ENCODE peak calls at places on chromosomes 5 and 9, in six cellular contexts. J is CD8-positive, alpha-beta memory T cell; W is aorta; N is mesendoderm; P is right lobe of liver; E is CD4-positive, CD25-positive, alpha-beta regulatory T cell. B is an unnamed sample.

GRCh38 chr5:36939969-36940858 is 63.6 kb downstream of the NIPBL start:
- DNase-seq in J (no peak), W (no peak), N (no peak), P (no peak), E (no peak), B (no peak)

GRCh38 chr5:71974622-71975021 is 132.7 kb upstream of the MAP1B start:
- DNase-seq in J (no peak), W (no peak), N (no peak), P (no peak), E (no peak), B (no peak)

GRCh38 chr9:37761511-37761910 is 7.9 kb downstream of the TRMT10B start:
- DNase-seq in J (no peak), W (no peak), N (no peak), P (no peak), E (no peak), B (no peak)

GRCh38 chr5:62718368-62718767 is 139.7 kb downstream of the LRRC70 start:
- DNase-seq in J (no peak), W (no peak), N (peak; percentile 84), P (no peak), E (no peak), B (no peak)

GRCh38 chr9:125889524-125890473 is 142.6 kb downstream of the PBX3 start:
- DNase-seq in J (peak; percentile 2), W (peak; percentile 79), N (peak; percentile 68), P (peak; percentile 50), E (peak; percentile 28), B (peak; percentile 48)

GRCh38 chr5:55407059-55407684 is 99.4 kb downstream of the MTREX start:
- DNase-seq in J (no peak), W (no peak), N (peak; percentile 49), P (no peak), E (peak; percentile 54), B (no peak)

GRCh38 chr5:104126980-104127379 is 564.4 kb upstream of the NUDT12 start:
- DNase-seq in J (no peak), W (no peak), N (no peak), P (no peak), E (no peak), B (no peak)

GRCh38 chr5:79666758-79667157 is 22.9 kb upstream of the CMYA5 start:
- DNase-seq in J (no peak), W (no peak), N (peak; percentile 28), P (no peak), E (no peak), B (no peak)

GRCh38 chr5:55665065-55665464 is 47.1 kb downstream of the SLC38A9 start:
- DNase-seq in J (no peak), W (peak; percentile 80), N (no peak), P (no peak), E (no peak), B (no peak)

GRCh38 chr5:73448072-73448432 is 525 bp downstream of the FOXD1 start:
- DNase-seq in J (no peak), W (peak; percentile 78), N (peak; percentile 26), P (no peak), E (no peak), B (peak; percentile 68)

GRCh38 chr5:94968507-94969095 is 316.3 kb downstream of the MCTP1 start:
- DNase-seq in J (no peak), W (no peak), N (peak; percentile 81), P (no peak), E (peak; percentile 62), B (no peak)

GRCh38 chr5:23893561-23893960 is 386.2 kb downstream of the PRDM9 start:
- DNase-seq in J (no peak), W (no peak), N (no peak), P (no peak), E (no peak), B (no peak)

GRCh38 chr9:1231998-1232919 is 182.1 kb downstream of the DMRT2 start:
- DNase-seq in J (no peak), W (no peak), N (no peak), P (peak; percentile 70), E (no peak), B (peak; percentile 62)

GRCh38 chr5:136192526-136193395 is at the start of gene SMIM32:
- DNase-seq in J (no peak), W (no peak), N (peak; percentile 77), P (peak; percentile 43), E (no peak), B (peak; percentile 61)
- H3K4me3 ChIP-seq in J (no peak within 1 kb of the TSS), W (no peak within 1 kb of the TSS), N (peak within 1 kb of the TSS; percentile 33), P (peak within 1 kb of the TSS; percentile 21), E (no peak within 1 kb of the TSS), B (peak within 1 kb of the TSS; percentile 81)

GRCh38 chr9:132578367-132578932 is 4.0 kb upstream of the BARHL1 start:
- DNase-seq in J (no peak), W (peak; percentile 26), N (no peak), P (no peak), E (no peak), B (no peak)
- H3K27me3 ChIP-seq in J (peaks cover 58% of the 10 kb centered on the region), W (no peaks in the 10 kb centered on the region), N (peaks cover 54% of the 10 kb centered on the region), P (peaks cover 47% of the 10 kb centered on the region), E (peaks cover 30% of the 10 kb centered on the region), B (no peaks in the 10 kb centered on the region)

GRCh38 chr5:17014686-17015085 is 78.6 kb upstream of the MYO10 start:
- DNase-seq in J (no peak), W (no peak), N (no peak), P (no peak), E (no peak), B (no peak)

GRCh38 chr5:17012289-17012688 is 76.2 kb upstream of the MYO10 start:
- DNase-seq in J (no peak), W (no peak), N (peak; percentile 16), P (no peak), E (no peak), B (no peak)
- H3K4me3 ChIP-seq in J (no peak overlapping the region), W (no peak overlapping the region), N (no peak overlapping the region), P (no peak overlapping the region), E (no peak overlapping the region), B (no peak overlapping the region)

DNA sequence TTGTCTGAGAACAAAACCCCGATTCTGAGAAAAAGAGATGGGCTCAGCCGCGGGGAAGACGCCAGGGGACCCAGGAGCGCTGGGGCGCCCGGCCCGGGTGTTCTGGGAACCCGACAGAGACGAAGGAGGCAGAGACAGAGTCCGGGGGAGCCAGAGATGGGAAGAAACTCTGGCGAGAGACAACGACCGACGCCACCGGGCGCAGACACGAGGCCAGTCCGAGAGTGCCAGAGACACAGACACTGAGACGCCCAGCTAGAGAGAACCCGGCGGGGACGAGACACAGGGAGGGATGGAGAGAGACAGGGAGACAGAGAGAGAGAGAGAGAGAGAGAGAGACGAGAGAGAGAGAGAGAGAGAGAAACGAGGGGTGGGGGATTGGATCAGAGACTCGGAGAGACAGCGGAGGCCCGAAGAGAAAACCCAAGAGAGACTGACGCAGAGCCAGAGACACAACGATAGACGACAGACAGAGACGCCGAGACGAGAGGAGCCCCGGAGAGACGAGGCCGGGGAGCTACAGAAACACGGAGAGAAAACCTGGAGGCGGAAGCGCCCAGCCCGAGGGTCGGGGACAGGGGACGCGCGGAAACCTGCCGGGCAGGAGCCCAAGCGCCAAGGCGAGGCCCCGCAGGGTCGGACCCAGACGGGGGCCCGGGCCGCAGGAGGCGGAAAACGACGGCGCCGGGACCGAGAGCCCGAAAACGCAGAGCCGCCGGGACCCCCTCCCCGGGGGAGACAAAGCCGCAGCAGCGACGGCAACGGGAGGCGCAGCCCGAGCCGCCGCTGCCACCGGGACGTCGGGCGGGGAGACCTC is 3.3 kb downstream of the NR5A1 start:
- DNase-seq in J (no peak), W (peak; percentile 74), N (no peak), P (no peak), E (no peak), B (no peak)
- H3K27me3 ChIP-seq in J (peaks cover 14% of the 10 kb centered on the region), W (no peaks in the 10 kb centered on the region), N (peaks cover 31% of the 10 kb centered on the region), P (peaks cover 19% of the 10 kb centered on the region), E (no peaks in the 10 kb centered on the region), B (peaks cover 30% of the 10 kb centered on the region)

DNA sequence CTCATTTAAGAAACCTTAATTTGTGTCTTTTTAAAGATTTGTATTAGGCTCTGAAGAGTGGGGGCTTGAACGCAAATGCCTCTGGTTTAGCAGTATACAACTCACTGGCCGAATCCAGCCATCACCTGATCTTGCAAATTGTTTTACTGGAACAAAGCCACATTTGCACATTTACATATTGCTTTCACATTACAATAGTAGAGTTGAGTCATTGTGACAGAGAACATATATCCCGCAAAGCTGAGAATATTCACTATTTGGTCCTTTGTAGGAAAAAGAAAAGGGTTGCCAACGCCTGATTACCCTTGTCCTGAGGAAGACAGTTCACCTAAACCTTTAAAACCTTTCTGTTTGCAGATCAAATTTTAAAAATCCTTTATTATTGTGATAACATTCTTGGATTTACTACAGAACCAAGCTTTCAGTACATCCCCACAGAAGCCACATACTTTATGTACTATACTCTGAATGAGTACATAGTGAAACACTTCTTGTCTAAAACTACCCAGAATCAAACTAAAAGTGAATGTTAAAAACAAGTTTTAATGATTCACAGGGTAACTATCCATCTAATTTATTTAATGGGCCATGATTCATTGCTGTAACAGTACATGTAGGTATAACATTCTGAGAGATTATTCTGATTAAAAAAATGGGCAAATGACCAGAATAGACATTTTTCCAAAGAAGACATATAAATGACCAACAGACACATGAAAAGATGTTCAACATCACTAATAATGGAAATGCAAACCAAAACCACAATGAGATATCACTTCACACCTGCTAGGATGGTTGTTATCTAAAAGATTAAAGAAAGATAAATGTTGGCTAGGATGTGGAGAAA is 161.0 kb downstream of the SLC25A46 start:
- DNase-seq in J (no peak), W (no peak), N (peak; percentile 21), P (no peak), E (no peak), B (no peak)
- H3K4me3 ChIP-seq in J (no peak overlapping the region), W (no peak overlapping the region), N (no peak overlapping the region), P (no peak overlapping the region), E (no peak overlapping the region), B (no peak overlapping the region)

DNA sequence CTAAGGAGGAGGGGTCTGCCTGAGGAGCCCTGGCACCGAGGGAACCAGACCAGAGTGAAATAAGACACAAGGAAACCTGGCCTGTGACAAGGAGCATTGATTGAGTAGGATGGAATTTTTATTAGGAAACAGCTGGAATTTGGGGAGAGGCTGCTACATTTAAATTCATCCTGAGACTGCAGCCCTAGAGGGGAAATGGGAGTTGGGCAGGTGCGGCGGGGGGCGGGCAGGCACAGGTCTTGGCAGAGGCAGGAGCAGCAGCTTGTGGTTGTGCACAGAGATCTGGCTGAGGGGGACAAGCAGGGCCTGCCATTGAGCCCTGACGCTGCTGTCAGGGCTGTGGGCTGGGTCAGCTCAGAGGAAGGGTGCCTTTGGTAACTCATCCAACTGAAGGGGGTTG is 71.6 kb downstream of the PCDH1 start:
- DNase-seq in J (no peak), W (no peak), N (no peak), P (no peak), E (no peak), B (no peak)
- H3K27me3 ChIP-seq in J (peaks cover 25% of the 10 kb centered on the region), W (no peaks in the 10 kb centered on the region), N (no peaks in the 10 kb centered on the region), P (no peaks in the 10 kb centered on the region), E (peaks cover 24% of the 10 kb centered on the region), B (no peaks in the 10 kb centered on the region)

GRCh38 chr9:78149738-78150291 is 86.1 kb upstream of the CEP78 start:
- DNase-seq in J (no peak), W (no peak), N (no peak), P (no peak), E (no peak), B (no peak)
- H3K4me3 ChIP-seq in J (no peak overlapping the region), W (no peak overlapping the region), N (no peak overlapping the region), P (no peak overlapping the region), E (no peak overlapping the region), B (no peak overlapping the region)

B was measured in Peyer's patch.